ENCODE peak calls at places on chromosomes 4 and X, in five cellular contexts. One of them, this sample, is unnamed.
A peak's percentile ranks its signal among the peaks of the same experiment; 100 is the strongest.

GRCh38 chr4:11598591-11598990 is 169.9 kb upstream of the HS3ST1 start:
- DNase-seq in activated T-helper 1 cell treated with anti-CD3 and anti-CD28 coated beads, Interleukin-12 subunit alpha, Interleukin-12 subunit beta, Interleukin-2, Interleukin-4 antibody, amounts not matched to agents 30 ng/mL and 10 ng/mL and 1 ng/mL, durations not matched to agents 14 hours and 24 hours and 36 hours: no peak
- DNase-seq in activated gamma-delta T cell treated with Interleukin-2 at 50 U/mL for 16 hours: no peak
- DNase-seq in retina: no peak
- DNase-seq in nephron progenitor cell: no peak
- DNase-seq in this sample: no peak

GRCh38 chr4:1644906-1645657 is 39.0 kb downstream of the FAM53A start:
- DNase-seq in activated T-helper 1 cell treated with anti-CD3 and anti-CD28 coated beads, Interleukin-12 subunit alpha, Interleukin-12 subunit beta, Interleukin-2, Interleukin-4 antibody, amounts not matched to agents 30 ng/mL and 10 ng/mL and 1 ng/mL, durations not matched to agents 14 hours and 24 hours and 36 hours: no peak
- DNase-seq in activated gamma-delta T cell treated with Interleukin-2 at 50 U/mL for 16 hours: no peak
- DNase-seq in retina: peak; percentile 77
- DNase-seq in nephron progenitor cell: peak; percentile 53
- DNase-seq in this sample: no peak

GRCh38 chrX:23756165-23756564 is 13.1 kb upstream of the ACOT9 start:
- DNase-seq in activated T-helper 1 cell treated with anti-CD3 and anti-CD28 coated beads, Interleukin-12 subunit alpha, Interleukin-12 subunit beta, Interleukin-2, Interleukin-4 antibody, amounts not matched to agents 30 ng/mL and 10 ng/mL and 1 ng/mL, durations not matched to agents 14 hours and 24 hours and 36 hours: peak; percentile 44
- DNase-seq in activated gamma-delta T cell treated with Interleukin-2 at 50 U/mL for 16 hours: peak; percentile 62
- DNase-seq in retina: peak; percentile 26
- DNase-seq in nephron progenitor cell: peak; percentile 60
- DNase-seq in this sample: peak; percentile 60

GRCh38 chr4:5863461-5864113 is 29.3 kb downstream of the CRMP1 start:
- DNase-seq in activated T-helper 1 cell treated with anti-CD3 and anti-CD28 coated beads, Interleukin-12 subunit alpha, Interleukin-12 subunit beta, Interleukin-2, Interleukin-4 antibody, amounts not matched to agents 30 ng/mL and 10 ng/mL and 1 ng/mL, durations not matched to agents 14 hours and 24 hours and 36 hours: peak; percentile 40
- DNase-seq in activated gamma-delta T cell treated with Interleukin-2 at 50 U/mL for 16 hours: no peak
- DNase-seq in retina: no peak
- DNase-seq in nephron progenitor cell: no peak
- DNase-seq in this sample: peak; percentile 71

GRCh38 chr4:15037923-15038541 is 35.8 kb downstream of the CPEB2 start:
- DNase-seq in activated T-helper 1 cell treated with anti-CD3 and anti-CD28 coated beads, Interleukin-12 subunit alpha, Interleukin-12 subunit beta, Interleukin-2, Interleukin-4 antibody, amounts not matched to agents 30 ng/mL and 10 ng/mL and 1 ng/mL, durations not matched to agents 14 hours and 24 hours and 36 hours: no peak
- DNase-seq in activated gamma-delta T cell treated with Interleukin-2 at 50 U/mL for 16 hours: no peak
- DNase-seq in retina: no peak
- DNase-seq in nephron progenitor cell: no peak
- DNase-seq in this sample: no peak

GRCh38 chr4:14742054-14742453 is 260.2 kb upstream of the CPEB2 start:
- DNase-seq in activated T-helper 1 cell treated with anti-CD3 and anti-CD28 coated beads, Interleukin-12 subunit alpha, Interleukin-12 subunit beta, Interleukin-2, Interleukin-4 antibody, amounts not matched to agents 30 ng/mL and 10 ng/mL and 1 ng/mL, durations not matched to agents 14 hours and 24 hours and 36 hours: no peak
- DNase-seq in activated gamma-delta T cell treated with Interleukin-2 at 50 U/mL for 16 hours: no peak
- DNase-seq in retina: no peak
- DNase-seq in nephron progenitor cell: no peak
- DNase-seq in this sample: no peak

GRCh38 chr4:176753049-176753448 is 39.7 kb downstream of the VEGFC start:
- DNase-seq in activated T-helper 1 cell treated with anti-CD3 and anti-CD28 coated beads, Interleukin-12 subunit alpha, Interleukin-12 subunit beta, Interleukin-2, Interleukin-4 antibody, amounts not matched to agents 30 ng/mL and 10 ng/mL and 1 ng/mL, durations not matched to agents 14 hours and 24 hours and 36 hours: no peak
- DNase-seq in activated gamma-delta T cell treated with Interleukin-2 at 50 U/mL for 16 hours: no peak
- DNase-seq in retina: peak; percentile 27
- DNase-seq in nephron progenitor cell: no peak
- DNase-seq in this sample: no peak

GRCh38 chrX:41956027-41956426 is 32.7 kb upstream of the CASK start:
- DNase-seq in activated T-helper 1 cell treated with anti-CD3 and anti-CD28 coated beads, Interleukin-12 subunit alpha, Interleukin-12 subunit beta, Interleukin-2, Interleukin-4 antibody, amounts not matched to agents 30 ng/mL and 10 ng/mL and 1 ng/mL, durations not matched to agents 14 hours and 24 hours and 36 hours: no peak
- DNase-seq in activated gamma-delta T cell treated with Interleukin-2 at 50 U/mL for 16 hours: no peak
- DNase-seq in retina: no peak
- DNase-seq in nephron progenitor cell: no peak
- DNase-seq in this sample: no peak

GRCh38 chr4:158801066-158801465 is 32.2 kb downstream of the FNIP2 start:
- DNase-seq in activated T-helper 1 cell treated with anti-CD3 and anti-CD28 coated beads, Interleukin-12 subunit alpha, Interleukin-12 subunit beta, Interleukin-2, Interleukin-4 antibody, amounts not matched to agents 30 ng/mL and 10 ng/mL and 1 ng/mL, durations not matched to agents 14 hours and 24 hours and 36 hours: no peak
- DNase-seq in activated gamma-delta T cell treated with Interleukin-2 at 50 U/mL for 16 hours: no peak
- DNase-seq in retina: no peak
- DNase-seq in nephron progenitor cell: no peak
- DNase-seq in this sample: no peak

GRCh38 chr4:25098964-25099843 is 61.0 kb downstream of the SEPSECS start:
- DNase-seq in activated T-helper 1 cell treated with anti-CD3 and anti-CD28 coated beads, Interleukin-12 subunit alpha, Interleukin-12 subunit beta, Interleukin-2, Interleukin-4 antibody, amounts not matched to agents 30 ng/mL and 10 ng/mL and 1 ng/mL, durations not matched to agents 14 hours and 24 hours and 36 hours: no peak
- DNase-seq in activated gamma-delta T cell treated with Interleukin-2 at 50 U/mL for 16 hours: no peak
- DNase-seq in retina: no peak
- DNase-seq in nephron progenitor cell: no peak
- DNase-seq in this sample: no peak

GRCh38 chrX:26445288-26445687 is 229.3 kb downstream of the MAGEB5 start:
- DNase-seq in activated T-helper 1 cell treated with anti-CD3 and anti-CD28 coated beads, Interleukin-12 subunit alpha, Interleukin-12 subunit beta, Interleukin-2, Interleukin-4 antibody, amounts not matched to agents 30 ng/mL and 10 ng/mL and 1 ng/mL, durations not matched to agents 14 hours and 24 hours and 36 hours: no peak
- DNase-seq in activated gamma-delta T cell treated with Interleukin-2 at 50 U/mL for 16 hours: no peak
- DNase-seq in retina: no peak
- DNase-seq in nephron progenitor cell: no peak
- DNase-seq in this sample: no peak

GRCh38 chr4:152010680-152011079 is 249.9 kb upstream of the GATB start:
- DNase-seq in activated T-helper 1 cell treated with anti-CD3 and anti-CD28 coated beads, Interleukin-12 subunit alpha, Interleukin-12 subunit beta, Interleukin-2, Interleukin-4 antibody, amounts not matched to agents 30 ng/mL and 10 ng/mL and 1 ng/mL, durations not matched to agents 14 hours and 24 hours and 36 hours: peak; percentile 24
- DNase-seq in activated gamma-delta T cell treated with Interleukin-2 at 50 U/mL for 16 hours: no peak
- DNase-seq in retina: no peak
- DNase-seq in nephron progenitor cell: no peak
- DNase-seq in this sample: no peak

GRCh38 chr4:88900432-88900831 is 156.6 kb downstream of the FAM13A start:
- DNase-seq in activated T-helper 1 cell treated with anti-CD3 and anti-CD28 coated beads, Interleukin-12 subunit alpha, Interleukin-12 subunit beta, Interleukin-2, Interleukin-4 antibody, amounts not matched to agents 30 ng/mL and 10 ng/mL and 1 ng/mL, durations not matched to agents 14 hours and 24 hours and 36 hours: no peak
- DNase-seq in activated gamma-delta T cell treated with Interleukin-2 at 50 U/mL for 16 hours: no peak
- DNase-seq in retina: no peak
- DNase-seq in nephron progenitor cell: no peak
- DNase-seq in this sample: no peak

GRCh38 chr4:15653864-15654391 is 1.2 kb downstream of the FBXL5 start:
- DNase-seq in activated T-helper 1 cell treated with anti-CD3 and anti-CD28 coated beads, Interleukin-12 subunit alpha, Interleukin-12 subunit beta, Interleukin-2, Interleukin-4 antibody, amounts not matched to agents 30 ng/mL and 10 ng/mL and 1 ng/mL, durations not matched to agents 14 hours and 24 hours and 36 hours: no peak
- DNase-seq in activated gamma-delta T cell treated with Interleukin-2 at 50 U/mL for 16 hours: no peak
- DNase-seq in retina: peak; percentile 48
- DNase-seq in nephron progenitor cell: peak; percentile 6
- DNase-seq in this sample: peak; percentile 16

GRCh38 chr4:152937535-152938236 is 1.6 kb downstream of the FHDC1 start:
- DNase-seq in activated T-helper 1 cell treated with anti-CD3 and anti-CD28 coated beads, Interleukin-12 subunit alpha, Interleukin-12 subunit beta, Interleukin-2, Interleukin-4 antibody, amounts not matched to agents 30 ng/mL and 10 ng/mL and 1 ng/mL, durations not matched to agents 14 hours and 24 hours and 36 hours: no peak
- DNase-seq in activated gamma-delta T cell treated with Interleukin-2 at 50 U/mL for 16 hours: no peak
- DNase-seq in retina: peak; percentile 77
- DNase-seq in nephron progenitor cell: peak; percentile 57
- DNase-seq in this sample: peak; percentile 34

GRCh38 chrX:94302446-94302845 is 628.4 kb downstream of the FAM133A start:
- DNase-seq in activated T-helper 1 cell treated with anti-CD3 and anti-CD28 coated beads, Interleukin-12 subunit alpha, Interleukin-12 subunit beta, Interleukin-2, Interleukin-4 antibody, amounts not matched to agents 30 ng/mL and 10 ng/mL and 1 ng/mL, durations not matched to agents 14 hours and 24 hours and 36 hours: no peak
- DNase-seq in activated gamma-delta T cell treated with Interleukin-2 at 50 U/mL for 16 hours: no peak
- DNase-seq in retina: no peak
- DNase-seq in nephron progenitor cell: no peak
- DNase-seq in this sample: no peak

GRCh38 chrX:2418000-2418399 is 82.8 kb downstream of the DHRSX start:
- DNase-seq in activated T-helper 1 cell treated with anti-CD3 and anti-CD28 coated beads, Interleukin-12 subunit alpha, Interleukin-12 subunit beta, Interleukin-2, Interleukin-4 antibody, amounts not matched to agents 30 ng/mL and 10 ng/mL and 1 ng/mL, durations not matched to agents 14 hours and 24 hours and 36 hours: no peak
- DNase-seq in activated gamma-delta T cell treated with Interleukin-2 at 50 U/mL for 16 hours: no peak
- DNase-seq in retina: no peak
- DNase-seq in nephron progenitor cell: no peak
- DNase-seq in this sample: no peak

GRCh38 chrX:63932006-63932405 is 147.0 kb upstream of the ARHGEF9 start:
- DNase-seq in activated T-helper 1 cell treated with anti-CD3 and anti-CD28 coated beads, Interleukin-12 subunit alpha, Interleukin-12 subunit beta, Interleukin-2, Interleukin-4 antibody, amounts not matched to agents 30 ng/mL and 10 ng/mL and 1 ng/mL, durations not matched to agents 14 hours and 24 hours and 36 hours: no peak
- DNase-seq in activated gamma-delta T cell treated with Interleukin-2 at 50 U/mL for 16 hours: no peak
- DNase-seq in retina: no peak
- DNase-seq in nephron progenitor cell: no peak
- DNase-seq in this sample: no peak

GRCh38 chr4:186676531-186677158 is 47.0 kb downstream of the FAT1 start:
- DNase-seq in activated T-helper 1 cell treated with anti-CD3 and anti-CD28 coated beads, Interleukin-12 subunit alpha, Interleukin-12 subunit beta, Interleukin-2, Interleukin-4 antibody, amounts not matched to agents 30 ng/mL and 10 ng/mL and 1 ng/mL, durations not matched to agents 14 hours and 24 hours and 36 hours: no peak
- DNase-seq in activated gamma-delta T cell treated with Interleukin-2 at 50 U/mL for 16 hours: no peak
- DNase-seq in retina: no peak
- DNase-seq in nephron progenitor cell: no peak
- DNase-seq in this sample: no peak

GRCh38 chr4:131337956-131338355 is 1811.1 kb upstream of the PCDH10 start:
- DNase-seq in activated T-helper 1 cell treated with anti-CD3 and anti-CD28 coated beads, Interleukin-12 subunit alpha, Interleukin-12 subunit beta, Interleukin-2, Interleukin-4 antibody, amounts not matched to agents 30 ng/mL and 10 ng/mL and 1 ng/mL, durations not matched to agents 14 hours and 24 hours and 36 hours: no peak
- DNase-seq in activated gamma-delta T cell treated with Interleukin-2 at 50 U/mL for 16 hours: no peak
- DNase-seq in retina: no peak
- DNase-seq in nephron progenitor cell: no peak
- DNase-seq in this sample: no peak

GRCh38 chrX:71917621-71918341 is 7.1 kb downstream of the NHSL2 start:
- DNase-seq in activated T-helper 1 cell treated with anti-CD3 and anti-CD28 coated beads, Interleukin-12 subunit alpha, Interleukin-12 subunit beta, Interleukin-2, Interleukin-4 antibody, amounts not matched to agents 30 ng/mL and 10 ng/mL and 1 ng/mL, durations not matched to agents 14 hours and 24 hours and 36 hours: no peak
- DNase-seq in activated gamma-delta T cell treated with Interleukin-2 at 50 U/mL for 16 hours: no peak
- DNase-seq in retina: no peak
- DNase-seq in nephron progenitor cell: peak; percentile 16
- DNase-seq in this sample: no peak

GRCh38 chr4:17489123-17489522 is 22.8 kb downstream of the QDPR start:
- DNase-seq in activated T-helper 1 cell treated with anti-CD3 and anti-CD28 coated beads, Interleukin-12 subunit alpha, Interleukin-12 subunit beta, Interleukin-2, Interleukin-4 antibody, amounts not matched to agents 30 ng/mL and 10 ng/mL and 1 ng/mL, durations not matched to agents 14 hours and 24 hours and 36 hours: no peak
- DNase-seq in activated gamma-delta T cell treated with Interleukin-2 at 50 U/mL for 16 hours: no peak
- DNase-seq in retina: no peak
- DNase-seq in nephron progenitor cell: no peak
- DNase-seq in this sample: no peak

GRCh38 chr4:123116412-123116811 is 194.0 kb upstream of the NUDT6 start:
- DNase-seq in activated T-helper 1 cell treated with anti-CD3 and anti-CD28 coated beads, Interleukin-12 subunit alpha, Interleukin-12 subunit beta, Interleukin-2, Interleukin-4 antibody, amounts not matched to agents 30 ng/mL and 10 ng/mL and 1 ng/mL, durations not matched to agents 14 hours and 24 hours and 36 hours: no peak
- DNase-seq in activated gamma-delta T cell treated with Interleukin-2 at 50 U/mL for 16 hours: no peak
- DNase-seq in retina: no peak
- DNase-seq in nephron progenitor cell: no peak
- DNase-seq in this sample: no peak

GRCh38 chr4:6189511-6189910 is 10.8 kb downstream of the JAKMIP1 start:
- DNase-seq in activated T-helper 1 cell treated with anti-CD3 and anti-CD28 coated beads, Interleukin-12 subunit alpha, Interleukin-12 subunit beta, Interleukin-2, Interleukin-4 antibody, amounts not matched to agents 30 ng/mL and 10 ng/mL and 1 ng/mL, durations not matched to agents 14 hours and 24 hours and 36 hours: no peak
- DNase-seq in activated gamma-delta T cell treated with Interleukin-2 at 50 U/mL for 16 hours: no peak
- DNase-seq in retina: no peak
- DNase-seq in nephron progenitor cell: no peak
- DNase-seq in this sample: no peak

GRCh38 chrX:64204701-64205440 is 637 bp downstream of the AMER1 start:
- DNase-seq in activated T-helper 1 cell treated with anti-CD3 and anti-CD28 coated beads, Interleukin-12 subunit alpha, Interleukin-12 subunit beta, Interleukin-2, Interleukin-4 antibody, amounts not matched to agents 30 ng/mL and 10 ng/mL and 1 ng/mL, durations not matched to agents 14 hours and 24 hours and 36 hours: peak; percentile 2
- DNase-seq in activated gamma-delta T cell treated with Interleukin-2 at 50 U/mL for 16 hours: no peak
- DNase-seq in retina: peak; percentile 75
- DNase-seq in nephron progenitor cell: peak; percentile 38
- DNase-seq in this sample: peak; percentile 8

GRCh38 chrX:41542151-41542935 is 95.2 kb downstream of the NYX start:
- DNase-seq in activated T-helper 1 cell treated with anti-CD3 and anti-CD28 coated beads, Interleukin-12 subunit alpha, Interleukin-12 subunit beta, Interleukin-2, Interleukin-4 antibody, amounts not matched to agents 30 ng/mL and 10 ng/mL and 1 ng/mL, durations not matched to agents 14 hours and 24 hours and 36 hours: no peak
- DNase-seq in activated gamma-delta T cell treated with Interleukin-2 at 50 U/mL for 16 hours: no peak
- DNase-seq in retina: no peak
- DNase-seq in nephron progenitor cell: no peak
- DNase-seq in this sample: no peak

GRCh38 chr4:146508229-146508939 is 13.4 kb downstream of the SLC10A7 start:
- DNase-seq in activated T-helper 1 cell treated with anti-CD3 and anti-CD28 coated beads, Interleukin-12 subunit alpha, Interleukin-12 subunit beta, Interleukin-2, Interleukin-4 antibody, amounts not matched to agents 30 ng/mL and 10 ng/mL and 1 ng/mL, durations not matched to agents 14 hours and 24 hours and 36 hours: no peak
- DNase-seq in activated gamma-delta T cell treated with Interleukin-2 at 50 U/mL for 16 hours: no peak
- DNase-seq in retina: no peak
- DNase-seq in nephron progenitor cell: no peak
- DNase-seq in this sample: no peak

GRCh38 chrX:148562846-148563245 is 62.4 kb downstream of the AFF2 start:
- DNase-seq in activated T-helper 1 cell treated with anti-CD3 and anti-CD28 coated beads, Interleukin-12 subunit alpha, Interleukin-12 subunit beta, Interleukin-2, Interleukin-4 antibody, amounts not matched to agents 30 ng/mL and 10 ng/mL and 1 ng/mL, durations not matched to agents 14 hours and 24 hours and 36 hours: no peak
- DNase-seq in activated gamma-delta T cell treated with Interleukin-2 at 50 U/mL for 16 hours: no peak
- DNase-seq in retina: no peak
- DNase-seq in nephron progenitor cell: no peak
- DNase-seq in this sample: no peak